ENCODE peak calls at places on chromosomes 1 and 21, in six cellular contexts. Q, C, H, X, I and D are unnamed samples.
A peak's percentile ranks its signal among the peaks of the same experiment; 100 is the strongest.

GRCh38 chr1:14120895-14121294 is 420.9 kb downstream of the PRDM2 start:
- DNase-seq in Q (no peak), C (no peak), H (no peak), X (no peak), I (no peak), D (no peak)

GRCh38 chr1:237562247-237562823 is 328.4 kb downstream of the ZP4 start:
- DNase-seq in Q (peak; percentile 14), C (peak; percentile 64), H (no peak), X (peak; percentile 61), I (peak; percentile 4), D (no peak)

GRCh38 chr1:222979561-222979960 is 163.5 kb downstream of the TLR5 start:
- DNase-seq in Q (no peak), C (no peak), H (no peak), X (no peak), I (no peak), D (no peak)

GRCh38 chr21:34865922-34866271 is 183.2 kb downstream of the RUNX1 start:
- DNase-seq in Q (no peak), C (no peak), H (peak; percentile 87), X (peak; percentile 16), I (peak; percentile 74), D (peak; percentile 46)

GRCh38 chr1:155081472-155082300 is 3.0 kb downstream of the EFNA3 start:
- DNase-seq in Q (no peak), C (peak; percentile 34), H (no peak), X (no peak), I (no peak), D (no peak)

GRCh38 chr1:65508051-65508450 is 87.6 kb downstream of the LEPR start:
- DNase-seq in Q (no peak), C (no peak), H (no peak), X (no peak), I (no peak), D (no peak)

GRCh38 chr1:240517891-240518290 is 94.1 kb downstream of the GREM2 start:
- DNase-seq in Q (no peak), C (no peak), H (no peak), X (no peak), I (no peak), D (no peak)

GRCh38 chr1:160354388-160354985 is 11.3 kb downstream of the NCSTN start:
- DNase-seq in Q (no peak), C (peak; percentile 66), H (no peak), X (peak; percentile 20), I (no peak), D (no peak)

GRCh38 chr1:185969028-185969427 is 234.8 kb downstream of the HMCN1 start:
- DNase-seq in Q (no peak), C (no peak), H (no peak), X (no peak), I (no peak), D (no peak)

GRCh38 chr1:153494976-153495535 is 34.6 kb upstream of the S100A7 start:
- DNase-seq in Q (peak; percentile 43), C (peak; percentile 80), H (peak; percentile 82), X (peak; percentile 54), I (no peak), D (peak; percentile 31)

GRCh38 chr1:8394456-8395321 is 76.8 kb downstream of the SLC45A1 start:
- DNase-seq in Q (no peak), C (no peak), H (no peak), X (no peak), I (no peak), D (no peak)

DNA sequence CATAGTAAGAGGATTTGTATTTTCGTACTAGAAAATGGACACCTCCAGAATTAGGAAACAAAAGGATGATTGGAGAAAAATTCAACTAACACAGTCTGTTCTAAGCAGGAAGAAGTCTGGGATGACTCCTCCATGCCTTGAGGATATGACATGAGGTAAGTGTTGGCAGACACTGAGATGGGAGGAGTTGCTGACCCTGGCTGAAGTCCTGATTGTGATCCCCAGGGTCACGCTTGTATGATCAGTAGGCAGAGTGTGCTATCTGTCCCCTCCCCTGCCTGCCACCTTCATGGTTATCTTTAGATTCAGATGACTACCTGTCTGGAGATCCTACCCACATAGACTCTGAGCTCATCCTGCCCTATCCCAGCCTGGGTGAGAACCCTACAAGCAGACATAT is 249.1 kb downstream of the C1orf94 start:
- DNase-seq in Q (no peak), C (no peak), H (no peak), X (no peak), I (no peak), D (no peak)
- TF ChIP-seq TAF1 in Q (no peak), C (no peak), H (no peak), X (no peak), I (no peak), D (no peak)

GRCh38 chr1:192959657-192960186 is 99.4 kb downstream of the UCHL5 start:
- DNase-seq in Q (no peak), C (no peak), H (no peak), X (no peak), I (no peak), D (no peak)
- TF ChIP-seq POLR2AphosphoS5 in Q (no peak), C (no peak), H (no peak), X (no peak), I (no peak), D (no peak)

GRCh38 chr1:109495738-109496137 is 1.8 kb downstream of the CYB561D1 start:
- DNase-seq in Q (no peak), C (no peak), H (no peak), X (no peak), I (no peak), D (no peak)

GRCh38 chr1:109491372-109491771 is 2.5 kb upstream of the CYB561D1 start:
- DNase-seq in Q (no peak), C (no peak), H (no peak), X (no peak), I (no peak), D (no peak)

GRCh38 chr1:109490934-109491302 is 3.0 kb upstream of the CYB561D1 start:
- DNase-seq in Q (no peak), C (no peak), H (no peak), X (no peak), I (no peak), D (no peak)

GRCh38 chr1:109493227-109493626 is 667 bp upstream of the CYB561D1 start:
- DNase-seq in Q (no peak), C (no peak), H (no peak), X (no peak), I (no peak), D (no peak)

GRCh38 chr1:109493805-109494539 is at the start of gene CYB561D1:
- DNase-seq in Q (peak; percentile 96), C (peak; percentile 93), H (no peak), X (peak; percentile 74), I (peak; percentile 55), D (peak; percentile 93)
- TF ChIP-seq POLR2A in Q (peak; percentile 91), C (peak; percentile 88), H (peak; percentile 20), X (peak; percentile 61), I (peak; percentile 96), D (peak; percentile 90)

GRCh38 chr21:43865471-43866181 is 603 bp downstream of the AGPAT3 start:
- DNase-seq in Q (peak; percentile 59), C (peak; percentile 82), H (no peak), X (no peak), I (no peak), D (peak; percentile 76)
- TF ChIP-seq TAF1 in Q (no peak), C (peak; percentile 48), H (no peak), X (no peak), I (no peak), D (no peak)

DNA sequence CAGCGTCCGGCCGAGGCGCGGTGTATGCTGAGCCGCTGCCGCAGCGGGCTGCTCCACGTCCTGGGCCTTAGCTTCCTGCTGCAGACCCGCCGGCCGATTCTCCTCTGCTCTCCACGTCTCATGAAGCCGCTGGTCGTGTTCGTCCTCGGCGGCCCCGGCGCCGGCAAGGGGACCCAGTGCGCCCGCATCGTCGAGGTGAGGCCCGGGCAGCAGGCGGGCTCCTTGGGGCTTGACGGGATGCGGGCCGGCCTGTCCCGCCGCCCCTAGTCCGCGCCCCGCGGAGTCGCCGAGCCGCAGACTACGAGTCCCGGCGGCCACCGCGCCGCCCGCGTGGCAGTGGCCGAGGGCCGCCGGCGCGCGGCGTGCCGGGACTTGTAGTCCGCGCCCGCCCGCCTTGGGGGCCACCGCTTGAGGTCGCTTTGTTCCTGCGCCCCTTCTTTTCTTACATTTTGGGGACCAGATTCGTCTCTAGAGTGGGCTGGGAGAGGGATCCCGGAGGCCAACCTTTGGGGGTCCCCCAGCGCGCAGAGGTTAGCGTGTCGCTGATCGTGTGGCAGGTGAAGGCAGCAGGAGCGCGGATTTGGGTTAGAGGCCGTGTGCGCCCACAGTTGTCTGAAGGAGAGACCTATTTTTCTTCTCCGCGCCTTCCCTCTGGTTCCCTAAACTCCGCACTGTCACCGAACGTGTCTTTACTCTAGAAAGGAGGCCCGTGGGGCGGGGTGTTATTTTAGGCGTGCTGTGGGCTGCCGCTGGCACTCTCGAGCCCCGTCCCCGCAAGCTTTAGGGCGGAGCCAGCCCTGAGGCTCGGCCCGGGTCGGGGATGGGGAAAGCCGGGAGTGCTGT is 553 bp downstream of the CMPK1 start:
- DNase-seq in Q (peak; percentile 83), C (peak; percentile 86), H (no peak), X (peak; percentile 58), I (no peak), D (peak; percentile 83)
- TF ChIP-seq POLR2AphosphoS5 in Q (peak; percentile 29), C (no peak), H (no peak), X (peak; percentile 81), I (peak; percentile 14), D (no peak)

DNA sequence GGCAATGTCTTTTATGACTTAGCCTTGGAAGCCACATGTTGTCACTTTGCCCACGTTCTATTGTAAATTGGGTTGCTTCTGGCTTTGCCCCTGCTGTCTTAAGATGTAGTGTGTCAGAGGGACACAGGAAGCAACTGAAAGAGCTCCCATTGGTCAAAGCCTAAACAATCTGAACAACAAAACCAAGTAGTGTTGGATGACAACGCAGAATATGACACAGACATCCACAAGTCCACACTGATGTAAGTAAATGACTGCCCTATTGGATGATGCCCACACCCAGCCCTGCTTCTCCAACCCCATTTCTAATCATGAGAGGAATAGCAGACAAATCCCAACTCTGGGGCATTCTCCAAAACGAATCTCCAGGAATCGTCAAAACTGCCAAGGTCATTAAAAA is 50.7 kb downstream of the ELF3 start:
- DNase-seq in Q (no peak), C (no peak), H (no peak), X (no peak), I (no peak), D (no peak)
- TF ChIP-seq POLR2A in Q (no peak), C (no peak), H (no peak), X (no peak), I (no peak), D (no peak)

GRCh38 chr21:46545363-46545762 is 59.5 kb downstream of the S100B start:
- DNase-seq in Q (no peak), C (no peak), H (no peak), X (no peak), I (no peak), D (no peak)
- TF ChIP-seq TAF1 in Q (no peak), C (no peak), H (no peak), X (no peak), I (no peak), D (no peak)

DNA sequence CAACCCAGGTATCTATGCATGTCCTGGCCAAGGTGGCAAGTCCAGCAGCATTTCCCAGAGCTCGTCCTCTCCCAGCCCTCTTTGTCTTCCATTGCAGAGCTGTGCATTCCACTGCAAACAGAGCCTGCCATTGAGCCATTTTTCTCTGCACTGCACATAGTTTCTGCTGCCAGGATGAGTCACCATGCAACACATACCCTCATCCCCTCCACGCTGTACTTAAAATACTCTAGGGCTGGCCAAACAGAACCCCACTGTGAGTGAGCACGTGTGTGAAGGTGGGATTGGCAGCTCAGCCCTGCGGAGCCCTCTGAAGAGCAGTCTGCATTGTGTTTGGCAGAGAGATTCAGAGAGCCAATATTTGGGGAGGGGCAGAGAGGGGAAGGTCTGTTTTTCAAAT is 3.9 kb upstream of the ATP1B1 start:
- DNase-seq in Q (no peak), C (no peak), H (no peak), X (peak; percentile 89), I (no peak), D (no peak)
- TF ChIP-seq POLR2AphosphoS5 in Q (no peak), C (no peak), H (no peak), X (no peak), I (no peak), D (no peak)